ENCODE peak calls at places on chromosome 6, in four cellular contexts. One of them, this sample, is unnamed.

GRCh38 chr6:168034537-168034936 is 37.1 kb downstream of the KIF25 start:
- DNase-seq in stimulated activated CD8-positive, alpha-beta memory T cell treated with anti-CD3 and anti-CD28 coated beads, Interleukin-12 subunit alpha, Interleukin-12 subunit beta, amount 100 ng/mL, for 1 hour: no peak
- DNase-seq in left lung: no peak
- DNase-seq in stimulated activated CD4-positive, alpha-beta T cell treated with anti-CD3 and anti-CD28 coated beads, Interleukin-4, amount 100 ng/mL, for 1 hour: no peak
- DNase-seq in this sample: no peak

GRCh38 chr6:20605581-20605980 is 71.3 kb downstream of the CDKAL1 start:
- DNase-seq in stimulated activated CD8-positive, alpha-beta memory T cell treated with anti-CD3 and anti-CD28 coated beads, Interleukin-12 subunit alpha, Interleukin-12 subunit beta, amount 100 ng/mL, for 1 hour: no peak
- DNase-seq in left lung: no peak
- DNase-seq in stimulated activated CD4-positive, alpha-beta T cell treated with anti-CD3 and anti-CD28 coated beads, Interleukin-4, amount 100 ng/mL, for 1 hour: no peak
- DNase-seq in this sample: no peak

GRCh38 chr6:14542670-14543366 is 425.2 kb downstream of the CD83 start:
- DNase-seq in stimulated activated CD8-positive, alpha-beta memory T cell treated with anti-CD3 and anti-CD28 coated beads, Interleukin-12 subunit alpha, Interleukin-12 subunit beta, amount 100 ng/mL, for 1 hour: no peak
- DNase-seq in left lung: no peak
- DNase-seq in stimulated activated CD4-positive, alpha-beta T cell treated with anti-CD3 and anti-CD28 coated beads, Interleukin-4, amount 100 ng/mL, for 1 hour: peak; percentile 66
- DNase-seq in this sample: no peak

GRCh38 chr6:1122083-1122482 is 189.8 kb upstream of the FOXQ1 start:
- DNase-seq in stimulated activated CD8-positive, alpha-beta memory T cell treated with anti-CD3 and anti-CD28 coated beads, Interleukin-12 subunit alpha, Interleukin-12 subunit beta, amount 100 ng/mL, for 1 hour: no peak
- DNase-seq in left lung: no peak
- DNase-seq in stimulated activated CD4-positive, alpha-beta T cell treated with anti-CD3 and anti-CD28 coated beads, Interleukin-4, amount 100 ng/mL, for 1 hour: no peak
- DNase-seq in this sample: no peak

GRCh38 chr6:43764767-43765166 is 5.2 kb upstream of the VEGFA start:
- DNase-seq in stimulated activated CD8-positive, alpha-beta memory T cell treated with anti-CD3 and anti-CD28 coated beads, Interleukin-12 subunit alpha, Interleukin-12 subunit beta, amount 100 ng/mL, for 1 hour: no peak
- DNase-seq in left lung: no peak
- DNase-seq in stimulated activated CD4-positive, alpha-beta T cell treated with anti-CD3 and anti-CD28 coated beads, Interleukin-4, amount 100 ng/mL, for 1 hour: no peak
- DNase-seq in this sample: no peak

GRCh38 chr6:1602356-1602713 is 7.4 kb upstream of the FOXC1 start:
- DNase-seq in stimulated activated CD8-positive, alpha-beta memory T cell treated with anti-CD3 and anti-CD28 coated beads, Interleukin-12 subunit alpha, Interleukin-12 subunit beta, amount 100 ng/mL, for 1 hour: no peak
- DNase-seq in left lung: no peak
- DNase-seq in stimulated activated CD4-positive, alpha-beta T cell treated with anti-CD3 and anti-CD28 coated beads, Interleukin-4, amount 100 ng/mL, for 1 hour: no peak
- DNase-seq in this sample: no peak

GRCh38 chr6:46661500-46661899 is 8.7 kb downstream of the SLC25A27 start:
- DNase-seq in stimulated activated CD8-positive, alpha-beta memory T cell treated with anti-CD3 and anti-CD28 coated beads, Interleukin-12 subunit alpha, Interleukin-12 subunit beta, amount 100 ng/mL, for 1 hour: no peak
- DNase-seq in left lung: no peak
- DNase-seq in stimulated activated CD4-positive, alpha-beta T cell treated with anti-CD3 and anti-CD28 coated beads, Interleukin-4, amount 100 ng/mL, for 1 hour: no peak
- DNase-seq in this sample: no peak

GRCh38 chr6:84522135-84522535 is 242.3 kb downstream of the TBX18 start:
- DNase-seq in stimulated activated CD8-positive, alpha-beta memory T cell treated with anti-CD3 and anti-CD28 coated beads, Interleukin-12 subunit alpha, Interleukin-12 subunit beta, amount 100 ng/mL, for 1 hour: no peak
- DNase-seq in left lung: no peak
- DNase-seq in stimulated activated CD4-positive, alpha-beta T cell treated with anti-CD3 and anti-CD28 coated beads, Interleukin-4, amount 100 ng/mL, for 1 hour: no peak
- DNase-seq in this sample: no peak

GRCh38 chr6:67345946-67346345 is 1289.1 kb upstream of the ADGRB3 start:
- DNase-seq in stimulated activated CD8-positive, alpha-beta memory T cell treated with anti-CD3 and anti-CD28 coated beads, Interleukin-12 subunit alpha, Interleukin-12 subunit beta, amount 100 ng/mL, for 1 hour: no peak
- DNase-seq in left lung: no peak
- DNase-seq in stimulated activated CD4-positive, alpha-beta T cell treated with anti-CD3 and anti-CD28 coated beads, Interleukin-4, amount 100 ng/mL, for 1 hour: no peak
- DNase-seq in this sample: no peak

GRCh38 chr6:100774681-100775080 is 106.4 kb downstream of the ASCC3 start:
- DNase-seq in stimulated activated CD8-positive, alpha-beta memory T cell treated with anti-CD3 and anti-CD28 coated beads, Interleukin-12 subunit alpha, Interleukin-12 subunit beta, amount 100 ng/mL, for 1 hour: no peak
- DNase-seq in left lung: no peak
- DNase-seq in stimulated activated CD4-positive, alpha-beta T cell treated with anti-CD3 and anti-CD28 coated beads, Interleukin-4, amount 100 ng/mL, for 1 hour: no peak
- DNase-seq in this sample: no peak

GRCh38 chr6:115067690-115068447 is 725.0 kb upstream of the HS3ST5 start:
- DNase-seq in stimulated activated CD8-positive, alpha-beta memory T cell treated with anti-CD3 and anti-CD28 coated beads, Interleukin-12 subunit alpha, Interleukin-12 subunit beta, amount 100 ng/mL, for 1 hour: no peak
- DNase-seq in left lung: no peak
- DNase-seq in stimulated activated CD4-positive, alpha-beta T cell treated with anti-CD3 and anti-CD28 coated beads, Interleukin-4, amount 100 ng/mL, for 1 hour: no peak
- DNase-seq in this sample: peak; percentile 7

GRCh38 chr6:26304213-26305096 is 60.5 kb upstream of the BTN3A2 start:
- DNase-seq in stimulated activated CD8-positive, alpha-beta memory T cell treated with anti-CD3 and anti-CD28 coated beads, Interleukin-12 subunit alpha, Interleukin-12 subunit beta, amount 100 ng/mL, for 1 hour: no peak
- DNase-seq in left lung: peak; percentile 62
- DNase-seq in stimulated activated CD4-positive, alpha-beta T cell treated with anti-CD3 and anti-CD28 coated beads, Interleukin-4, amount 100 ng/mL, for 1 hour: no peak
- DNase-seq in this sample: peak; percentile 70

GRCh38 chr6:7148100-7148822 is 40.5 kb downstream of the RREB1 start:
- DNase-seq in stimulated activated CD8-positive, alpha-beta memory T cell treated with anti-CD3 and anti-CD28 coated beads, Interleukin-12 subunit alpha, Interleukin-12 subunit beta, amount 100 ng/mL, for 1 hour: no peak
- DNase-seq in left lung: no peak
- DNase-seq in stimulated activated CD4-positive, alpha-beta T cell treated with anti-CD3 and anti-CD28 coated beads, Interleukin-4, amount 100 ng/mL, for 1 hour: no peak
- DNase-seq in this sample: no peak

GRCh38 chr6:56714982-56715456 is 72.3 kb upstream of the DST start:
- DNase-seq in stimulated activated CD8-positive, alpha-beta memory T cell treated with anti-CD3 and anti-CD28 coated beads, Interleukin-12 subunit alpha, Interleukin-12 subunit beta, amount 100 ng/mL, for 1 hour: no peak
- DNase-seq in left lung: no peak
- DNase-seq in stimulated activated CD4-positive, alpha-beta T cell treated with anti-CD3 and anti-CD28 coated beads, Interleukin-4, amount 100 ng/mL, for 1 hour: no peak
- DNase-seq in this sample: no peak

GRCh38 chr6:90663873-90664272 is 77.0 kb upstream of the MAP3K7 start:
- DNase-seq in stimulated activated CD8-positive, alpha-beta memory T cell treated with anti-CD3 and anti-CD28 coated beads, Interleukin-12 subunit alpha, Interleukin-12 subunit beta, amount 100 ng/mL, for 1 hour: no peak
- DNase-seq in left lung: no peak
- DNase-seq in stimulated activated CD4-positive, alpha-beta T cell treated with anti-CD3 and anti-CD28 coated beads, Interleukin-4, amount 100 ng/mL, for 1 hour: no peak
- DNase-seq in this sample: no peak

GRCh38 chr6:35757461-35758123 is 18.8 kb upstream of the CLPSL2 start:
- DNase-seq in stimulated activated CD8-positive, alpha-beta memory T cell treated with anti-CD3 and anti-CD28 coated beads, Interleukin-12 subunit alpha, Interleukin-12 subunit beta, amount 100 ng/mL, for 1 hour: no peak
- DNase-seq in left lung: no peak
- DNase-seq in stimulated activated CD4-positive, alpha-beta T cell treated with anti-CD3 and anti-CD28 coated beads, Interleukin-4, amount 100 ng/mL, for 1 hour: no peak
- DNase-seq in this sample: peak; percentile 27

GRCh38 chr6:32397252-32397920 is 9.6 kb downstream of the BTNL2 start:
- DNase-seq in stimulated activated CD8-positive, alpha-beta memory T cell treated with anti-CD3 and anti-CD28 coated beads, Interleukin-12 subunit alpha, Interleukin-12 subunit beta, amount 100 ng/mL, for 1 hour: no peak
- DNase-seq in left lung: no peak
- DNase-seq in stimulated activated CD4-positive, alpha-beta T cell treated with anti-CD3 and anti-CD28 coated beads, Interleukin-4, amount 100 ng/mL, for 1 hour: no peak
- DNase-seq in this sample: no peak

GRCh38 chr6:132190815-132191175 is 210.5 kb downstream of the MOXD1 start:
- DNase-seq in stimulated activated CD8-positive, alpha-beta memory T cell treated with anti-CD3 and anti-CD28 coated beads, Interleukin-12 subunit alpha, Interleukin-12 subunit beta, amount 100 ng/mL, for 1 hour: no peak
- DNase-seq in left lung: no peak
- DNase-seq in stimulated activated CD4-positive, alpha-beta T cell treated with anti-CD3 and anti-CD28 coated beads, Interleukin-4, amount 100 ng/mL, for 1 hour: no peak
- DNase-seq in this sample: no peak

GRCh38 chr6:29967379-29968010 is 25.2 kb downstream of the HLA-A start:
- DNase-seq in stimulated activated CD8-positive, alpha-beta memory T cell treated with anti-CD3 and anti-CD28 coated beads, Interleukin-12 subunit alpha, Interleukin-12 subunit beta, amount 100 ng/mL, for 1 hour: no peak
- DNase-seq in left lung: peak; percentile 65
- DNase-seq in stimulated activated CD4-positive, alpha-beta T cell treated with anti-CD3 and anti-CD28 coated beads, Interleukin-4, amount 100 ng/mL, for 1 hour: no peak
- DNase-seq in this sample: peak; percentile 68

GRCh38 chr6:143884161-143884560 is 19.9 kb downstream of the ZC2HC1B start:
- DNase-seq in stimulated activated CD8-positive, alpha-beta memory T cell treated with anti-CD3 and anti-CD28 coated beads, Interleukin-12 subunit alpha, Interleukin-12 subunit beta, amount 100 ng/mL, for 1 hour: no peak
- DNase-seq in left lung: no peak
- DNase-seq in stimulated activated CD4-positive, alpha-beta T cell treated with anti-CD3 and anti-CD28 coated beads, Interleukin-4, amount 100 ng/mL, for 1 hour: no peak
- DNase-seq in this sample: no peak

GRCh38 chr6:144722925-144723324 is 437.8 kb downstream of the UTRN start:
- DNase-seq in stimulated activated CD8-positive, alpha-beta memory T cell treated with anti-CD3 and anti-CD28 coated beads, Interleukin-12 subunit alpha, Interleukin-12 subunit beta, amount 100 ng/mL, for 1 hour: no peak
- DNase-seq in left lung: no peak
- DNase-seq in stimulated activated CD4-positive, alpha-beta T cell treated with anti-CD3 and anti-CD28 coated beads, Interleukin-4, amount 100 ng/mL, for 1 hour: no peak
- DNase-seq in this sample: no peak

GRCh38 chr6:107488875-107489635 is 862 bp upstream of the SOBP start:
- DNase-seq in stimulated activated CD8-positive, alpha-beta memory T cell treated with anti-CD3 and anti-CD28 coated beads, Interleukin-12 subunit alpha, Interleukin-12 subunit beta, amount 100 ng/mL, for 1 hour: no peak
- DNase-seq in left lung: peak; percentile 46
- DNase-seq in stimulated activated CD4-positive, alpha-beta T cell treated with anti-CD3 and anti-CD28 coated beads, Interleukin-4, amount 100 ng/mL, for 1 hour: peak; percentile 15
- DNase-seq in this sample: no peak

GRCh38 chr6:43185391-43185790 is 3.4 kb downstream of the CUL9 start:
- DNase-seq in stimulated activated CD8-positive, alpha-beta memory T cell treated with anti-CD3 and anti-CD28 coated beads, Interleukin-12 subunit alpha, Interleukin-12 subunit beta, amount 100 ng/mL, for 1 hour: no peak
- DNase-seq in left lung: no peak
- DNase-seq in stimulated activated CD4-positive, alpha-beta T cell treated with anti-CD3 and anti-CD28 coated beads, Interleukin-4, amount 100 ng/mL, for 1 hour: no peak
- DNase-seq in this sample: no peak

GRCh38 chr6:169450097-169450496 is 196.5 kb upstream of the THBS2 start:
- DNase-seq in stimulated activated CD8-positive, alpha-beta memory T cell treated with anti-CD3 and anti-CD28 coated beads, Interleukin-12 subunit alpha, Interleukin-12 subunit beta, amount 100 ng/mL, for 1 hour: no peak
- DNase-seq in left lung: no peak
- DNase-seq in stimulated activated CD4-positive, alpha-beta T cell treated with anti-CD3 and anti-CD28 coated beads, Interleukin-4, amount 100 ng/mL, for 1 hour: no peak
- DNase-seq in this sample: no peak

GRCh38 chr6:6696867-6697531 is 108.5 kb downstream of the LY86 start:
- DNase-seq in stimulated activated CD8-positive, alpha-beta memory T cell treated with anti-CD3 and anti-CD28 coated beads, Interleukin-12 subunit alpha, Interleukin-12 subunit beta, amount 100 ng/mL, for 1 hour: no peak
- DNase-seq in left lung: peak; percentile 63
- DNase-seq in stimulated activated CD4-positive, alpha-beta T cell treated with anti-CD3 and anti-CD28 coated beads, Interleukin-4, amount 100 ng/mL, for 1 hour: peak; percentile 27
- DNase-seq in this sample: peak; percentile 76

GRCh38 chr6:149508485-149508884 is 23.7 kb upstream of the ZC3H12D start:
- DNase-seq in stimulated activated CD8-positive, alpha-beta memory T cell treated with anti-CD3 and anti-CD28 coated beads, Interleukin-12 subunit alpha, Interleukin-12 subunit beta, amount 100 ng/mL, for 1 hour: no peak
- DNase-seq in left lung: no peak
- DNase-seq in stimulated activated CD4-positive, alpha-beta T cell treated with anti-CD3 and anti-CD28 coated beads, Interleukin-4, amount 100 ng/mL, for 1 hour: no peak
- DNase-seq in this sample: no peak

GRCh38 chr6:73579851-73580246 is 59.0 kb upstream of the EEF1A1 start:
- DNase-seq in stimulated activated CD8-positive, alpha-beta memory T cell treated with anti-CD3 and anti-CD28 coated beads, Interleukin-12 subunit alpha, Interleukin-12 subunit beta, amount 100 ng/mL, for 1 hour: no peak
- DNase-seq in left lung: peak; percentile 41
- DNase-seq in stimulated activated CD4-positive, alpha-beta T cell treated with anti-CD3 and anti-CD28 coated beads, Interleukin-4, amount 100 ng/mL, for 1 hour: no peak
- DNase-seq in this sample: no peak

GRCh38 chr6:110949679-110950285 is 8.7 kb upstream of the GTF3C6 start:
- DNase-seq in stimulated activated CD8-positive, alpha-beta memory T cell treated with anti-CD3 and anti-CD28 coated beads, Interleukin-12 subunit alpha, Interleukin-12 subunit beta, amount 100 ng/mL, for 1 hour: no peak
- DNase-seq in left lung: no peak
- DNase-seq in stimulated activated CD4-positive, alpha-beta T cell treated with anti-CD3 and anti-CD28 coated beads, Interleukin-4, amount 100 ng/mL, for 1 hour: no peak
- DNase-seq in this sample: no peak

GRCh38 chr6:164337024-164337924 is 922.8 kb downstream of the QKI start:
- DNase-seq in stimulated activated CD8-positive, alpha-beta memory T cell treated with anti-CD3 and anti-CD28 coated beads, Interleukin-12 subunit alpha, Interleukin-12 subunit beta, amount 100 ng/mL, for 1 hour: no peak
- DNase-seq in left lung: no peak
- DNase-seq in stimulated activated CD4-positive, alpha-beta T cell treated with anti-CD3 and anti-CD28 coated beads, Interleukin-4, amount 100 ng/mL, for 1 hour: no peak
- DNase-seq in this sample: no peak

GRCh38 chr6:33589723-33590530 is 9.9 kb upstream of the BAK1 start:
- DNase-seq in stimulated activated CD8-positive, alpha-beta memory T cell treated with anti-CD3 and anti-CD28 coated beads, Interleukin-12 subunit alpha, Interleukin-12 subunit beta, amount 100 ng/mL, for 1 hour: no peak
- DNase-seq in left lung: peak; percentile 83
- DNase-seq in stimulated activated CD4-positive, alpha-beta T cell treated with anti-CD3 and anti-CD28 coated beads, Interleukin-4, amount 100 ng/mL, for 1 hour: peak; percentile 43
- DNase-seq in this sample: no peak

GRCh38 chr6:140849441-140849840 is 1283.3 kb upstream of the GJE1 start:
- DNase-seq in stimulated activated CD8-positive, alpha-beta memory T cell treated with anti-CD3 and anti-CD28 coated beads, Interleukin-12 subunit alpha, Interleukin-12 subunit beta, amount 100 ng/mL, for 1 hour: no peak
- DNase-seq in left lung: no peak
- DNase-seq in stimulated activated CD4-positive, alpha-beta T cell treated with anti-CD3 and anti-CD28 coated beads, Interleukin-4, amount 100 ng/mL, for 1 hour: no peak
- DNase-seq in this sample: no peak

GRCh38 chr6:40353967-40354452 is 233.2 kb downstream of the LRFN2 start:
- DNase-seq in stimulated activated CD8-positive, alpha-beta memory T cell treated with anti-CD3 and anti-CD28 coated beads, Interleukin-12 subunit alpha, Interleukin-12 subunit beta, amount 100 ng/mL, for 1 hour: no peak
- DNase-seq in left lung: no peak
- DNase-seq in stimulated activated CD4-positive, alpha-beta T cell treated with anti-CD3 and anti-CD28 coated beads, Interleukin-4, amount 100 ng/mL, for 1 hour: no peak
- DNase-seq in this sample: no peak

GRCh38 chr6:101396552-101397173 is 3.2 kb downstream of the GRIK2 start:
- DNase-seq in stimulated activated CD8-positive, alpha-beta memory T cell treated with anti-CD3 and anti-CD28 coated beads, Interleukin-12 subunit alpha, Interleukin-12 subunit beta, amount 100 ng/mL, for 1 hour: no peak
- DNase-seq in left lung: peak; percentile 42
- DNase-seq in stimulated activated CD4-positive, alpha-beta T cell treated with anti-CD3 and anti-CD28 coated beads, Interleukin-4, amount 100 ng/mL, for 1 hour: peak; percentile 20
- DNase-seq in this sample: peak; percentile 5

GRCh38 chr6:30883476-30883742 is 910 bp upstream of the DDR1 start:
- DNase-seq in stimulated activated CD8-positive, alpha-beta memory T cell treated with anti-CD3 and anti-CD28 coated beads, Interleukin-12 subunit alpha, Interleukin-12 subunit beta, amount 100 ng/mL, for 1 hour: no peak
- DNase-seq in left lung: no peak
- DNase-seq in stimulated activated CD4-positive, alpha-beta T cell treated with anti-CD3 and anti-CD28 coated beads, Interleukin-4, amount 100 ng/mL, for 1 hour: no peak
- DNase-seq in this sample: no peak

GRCh38 chr6:149277621-149278020 is 39.9 kb upstream of the TAB2 start:
- DNase-seq in stimulated activated CD8-positive, alpha-beta memory T cell treated with anti-CD3 and anti-CD28 coated beads, Interleukin-12 subunit alpha, Interleukin-12 subunit beta, amount 100 ng/mL, for 1 hour: no peak
- DNase-seq in left lung: no peak
- DNase-seq in stimulated activated CD4-positive, alpha-beta T cell treated with anti-CD3 and anti-CD28 coated beads, Interleukin-4, amount 100 ng/mL, for 1 hour: no peak
- DNase-seq in this sample: no peak

GRCh38 chr6:109867970-109868358 is 110.1 kb upstream of the GPR6 start:
- DNase-seq in stimulated activated CD8-positive, alpha-beta memory T cell treated with anti-CD3 and anti-CD28 coated beads, Interleukin-12 subunit alpha, Interleukin-12 subunit beta, amount 100 ng/mL, for 1 hour: no peak
- DNase-seq in left lung: no peak
- DNase-seq in stimulated activated CD4-positive, alpha-beta T cell treated with anti-CD3 and anti-CD28 coated beads, Interleukin-4, amount 100 ng/mL, for 1 hour: no peak
- DNase-seq in this sample: no peak

This sample was measured in CMK.